ENCODE peak calls at places on chromosomes 1 and 21, in six cellular contexts. One of them, this sample, is unnamed.

GRCh38 chr21:14492890-14493289 is 53.2 kb downstream of the SAMSN1 start:
- DNase-seq in astrocyte of the cerebellum: no peak
- DNase-seq in progenitor cell of endocrine pancreas: no peak
- DNase-seq in AG09309: no peak
- DNase-seq in thyroid gland: no peak
- DNase-seq in HL-60: no peak
- DNase-seq in this sample: no peak

GRCh38 chr1:1013922-1014617 is 773 bp downstream of the ISG15 start:
- DNase-seq in HL-60: no peak
- DNase-seq in thyroid gland: no peak
- DNase-seq in progenitor cell of endocrine pancreas: peak; percentile 10
- DNase-seq in astrocyte of the cerebellum: no peak
- DNase-seq in AG09309: no peak
- DNase-seq in this sample: no peak

GRCh38 chr1:223843934-223844333 is 1.8 kb downstream of the TP53BP2 start:
- DNase-seq in AG09309: no peak
- DNase-seq in astrocyte of the cerebellum: no peak
- DNase-seq in thyroid gland: no peak
- DNase-seq in progenitor cell of endocrine pancreas: no peak
- DNase-seq in HL-60: no peak
- DNase-seq in this sample: no peak

GRCh38 chr1:87180682-87181081 is 148.0 kb upstream of the LMO4 start:
- DNase-seq in progenitor cell of endocrine pancreas: no peak
- DNase-seq in AG09309: no peak
- DNase-seq in astrocyte of the cerebellum: no peak
- DNase-seq in thyroid gland: no peak
- DNase-seq in HL-60: peak; percentile 43
- DNase-seq in this sample: no peak

GRCh38 chr1:93601686-93602085 is 80.0 kb downstream of the BCAR3 start:
- DNase-seq in HL-60: no peak
- DNase-seq in astrocyte of the cerebellum: no peak
- DNase-seq in progenitor cell of endocrine pancreas: no peak
- DNase-seq in thyroid gland: no peak
- DNase-seq in AG09309: no peak
- DNase-seq in this sample: no peak

GRCh38 chr21:34201441-34201838 is 128.1 kb downstream of the MRPS6 start:
- DNase-seq in AG09309: no peak
- DNase-seq in thyroid gland: peak; percentile 15
- DNase-seq in astrocyte of the cerebellum: no peak
- DNase-seq in progenitor cell of endocrine pancreas: no peak
- DNase-seq in HL-60: no peak
- DNase-seq in this sample: no peak

GRCh38 chr1:172932981-172933380 is 117.8 kb downstream of the TNFSF18 start:
- DNase-seq in HL-60: no peak
- DNase-seq in AG09309: no peak
- DNase-seq in thyroid gland: no peak
- DNase-seq in progenitor cell of endocrine pancreas: no peak
- DNase-seq in astrocyte of the cerebellum: no peak
- DNase-seq in this sample: no peak

GRCh38 chr1:161382214-161383019 is 14.7 kb upstream of the CFAP126 start:
- DNase-seq in thyroid gland: no peak
- DNase-seq in AG09309: no peak
- DNase-seq in HL-60: peak; percentile 35
- DNase-seq in astrocyte of the cerebellum: peak; percentile 54
- DNase-seq in progenitor cell of endocrine pancreas: no peak
- DNase-seq in this sample: no peak

GRCh38 chr1:53892911-53893310 is 1.1 kb upstream of the DIO1 start:
- DNase-seq in thyroid gland: no peak
- DNase-seq in HL-60: peak; percentile 29
- DNase-seq in astrocyte of the cerebellum: no peak
- DNase-seq in AG09309: no peak
- DNase-seq in progenitor cell of endocrine pancreas: no peak
- DNase-seq in this sample: no peak

GRCh38 chr1:198179556-198179981 is 22.8 kb downstream of the NEK7 start:
- DNase-seq in AG09309: no peak
- DNase-seq in thyroid gland: no peak
- DNase-seq in HL-60: no peak
- DNase-seq in progenitor cell of endocrine pancreas: no peak
- DNase-seq in astrocyte of the cerebellum: peak; percentile 78
- DNase-seq in this sample: no peak

GRCh38 chr1:117371436-117372151 is 4.3 kb downstream of the MAN1A2 start:
- DNase-seq in AG09309: peak; percentile 29
- DNase-seq in thyroid gland: no peak
- DNase-seq in progenitor cell of endocrine pancreas: no peak
- DNase-seq in HL-60: no peak
- DNase-seq in astrocyte of the cerebellum: no peak
- DNase-seq in this sample: no peak

GRCh38 chr1:33640114-33640660 is 167.7 kb downstream of the ZSCAN20 start:
- DNase-seq in thyroid gland: no peak
- DNase-seq in progenitor cell of endocrine pancreas: no peak
- DNase-seq in astrocyte of the cerebellum: no peak
- DNase-seq in AG09309: no peak
- DNase-seq in HL-60: no peak
- DNase-seq in this sample: no peak

GRCh38 chr1:3625151-3625907 is 514 bp downstream of the TPRG1L start:
- DNase-seq in progenitor cell of endocrine pancreas: no peak
- DNase-seq in HL-60: no peak
- DNase-seq in astrocyte of the cerebellum: no peak
- DNase-seq in thyroid gland: peak; percentile 33
- DNase-seq in AG09309: no peak
- DNase-seq in this sample: peak; percentile 62

GRCh38 chr1:158112994-158113758 is 67.5 kb upstream of the CD1D start:
- DNase-seq in HL-60: no peak
- DNase-seq in thyroid gland: peak; percentile 30
- DNase-seq in astrocyte of the cerebellum: no peak
- DNase-seq in progenitor cell of endocrine pancreas: peak; percentile 35
- DNase-seq in AG09309: no peak
- DNase-seq in this sample: peak; percentile 70

GRCh38 chr21:34911360-34911759 is 137.7 kb downstream of the RUNX1 start:
- DNase-seq in progenitor cell of endocrine pancreas: no peak
- DNase-seq in AG09309: no peak
- DNase-seq in thyroid gland: no peak
- DNase-seq in HL-60: no peak
- DNase-seq in astrocyte of the cerebellum: no peak
- DNase-seq in this sample: no peak

GRCh38 chr1:94418664-94419655 is 771 bp downstream of the ABCD3 start:
- DNase-seq in thyroid gland: peak; percentile 87
- DNase-seq in AG09309: no peak
- DNase-seq in astrocyte of the cerebellum: no peak
- DNase-seq in progenitor cell of endocrine pancreas: no peak
- DNase-seq in HL-60: no peak
- DNase-seq in this sample: peak; percentile 29

GRCh38 chr1:104932949-104933679 is 1183.4 kb downstream of the AMY1C start:
- DNase-seq in astrocyte of the cerebellum: no peak
- DNase-seq in progenitor cell of endocrine pancreas: no peak
- DNase-seq in AG09309: no peak
- DNase-seq in thyroid gland: no peak
- DNase-seq in HL-60: no peak
- DNase-seq in this sample: no peak

GRCh38 chr1:119000371-119001180 is 12.4 kb upstream of the TBX15 start:
- DNase-seq in AG09309: no peak
- DNase-seq in HL-60: no peak
- DNase-seq in thyroid gland: no peak
- DNase-seq in progenitor cell of endocrine pancreas: no peak
- DNase-seq in astrocyte of the cerebellum: no peak
- DNase-seq in this sample: no peak

GRCh38 chr21:24369751-24370150 is 1237.5 kb downstream of the MRPL39 start:
- DNase-seq in astrocyte of the cerebellum: no peak
- DNase-seq in progenitor cell of endocrine pancreas: no peak
- DNase-seq in thyroid gland: no peak
- DNase-seq in AG09309: no peak
- DNase-seq in HL-60: no peak
- DNase-seq in this sample: no peak

GRCh38 chr1:152110860-152111514 is 4.3 kb downstream of the TCHH start:
- DNase-seq in thyroid gland: peak; percentile 12
- DNase-seq in AG09309: peak; percentile 8
- DNase-seq in astrocyte of the cerebellum: no peak
- DNase-seq in HL-60: peak; percentile 63
- DNase-seq in progenitor cell of endocrine pancreas: no peak
- DNase-seq in this sample: peak; percentile 45

GRCh38 chr1:221159608-221160007 is 280.4 kb downstream of the HLX start:
- DNase-seq in progenitor cell of endocrine pancreas: no peak
- DNase-seq in astrocyte of the cerebellum: no peak
- DNase-seq in HL-60: no peak
- DNase-seq in thyroid gland: no peak
- DNase-seq in AG09309: no peak
- DNase-seq in this sample: no peak

GRCh38 chr1:96845464-96845863 is 123.9 kb downstream of the PTBP2 start:
- DNase-seq in HL-60: no peak
- DNase-seq in thyroid gland: peak; percentile 19
- DNase-seq in AG09309: no peak
- DNase-seq in progenitor cell of endocrine pancreas: no peak
- DNase-seq in astrocyte of the cerebellum: no peak
- DNase-seq in this sample: peak; percentile 51

DNA sequence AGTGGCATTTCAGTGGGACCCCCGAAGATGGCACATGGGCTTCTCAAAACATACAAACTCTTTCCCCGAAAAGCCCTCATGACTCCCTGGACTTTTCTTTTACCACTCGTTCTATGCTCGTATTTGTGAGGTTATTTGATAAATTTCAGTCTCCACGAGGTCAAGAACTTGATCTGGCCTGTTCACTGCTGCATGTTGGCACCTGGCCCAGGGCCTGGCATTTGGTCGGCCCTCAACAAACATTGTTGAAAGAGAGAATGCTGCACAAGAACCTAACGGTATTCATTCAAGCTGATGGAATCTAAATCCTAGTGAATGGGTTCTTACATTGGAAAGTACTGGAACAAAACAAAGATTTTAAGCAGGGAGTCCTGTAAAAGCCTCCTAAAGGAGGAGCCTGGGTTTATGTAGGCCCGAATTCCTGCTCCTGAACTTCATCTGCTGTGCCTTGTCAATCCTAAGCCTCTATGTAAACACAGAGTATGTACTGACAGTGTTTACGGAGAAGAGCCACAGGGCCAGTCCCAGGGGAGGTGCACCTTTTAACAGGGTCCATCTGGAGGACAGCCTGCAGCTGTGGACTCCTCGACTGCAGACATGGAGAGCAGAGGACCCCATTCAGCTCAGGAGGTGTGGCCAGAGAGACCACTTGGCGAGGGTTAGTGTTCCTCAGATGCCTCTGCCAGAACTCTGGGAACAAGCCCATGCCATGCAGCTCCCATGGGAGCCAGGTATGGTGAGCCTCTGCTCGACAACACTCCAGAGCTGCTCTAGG is 46.9 kb downstream of the L1TD1 start:
- DNase-seq in HL-60: no peak
- DNase-seq in thyroid gland: peak; percentile 65
- DNase-seq in AG09309: no peak
- DNase-seq in astrocyte of the cerebellum: no peak
- DNase-seq in progenitor cell of endocrine pancreas: no peak
- DNase-seq in this sample: no peak
- TF ChIP-seq CTCF in HL-60: no peak
- TF ChIP-seq CTCF in thyroid gland: no peak
- TF ChIP-seq CTCF in AG09309: no peak
- TF ChIP-seq CTCF in astrocyte of the cerebellum: no peak
- TF ChIP-seq CTCF in progenitor cell of endocrine pancreas: no peak
- TF ChIP-seq CTCF in this sample: no peak

GRCh38 chr1:74506311-74506710 is 6.1 kb downstream of the LRRC53 start:
- DNase-seq in progenitor cell of endocrine pancreas: no peak
- DNase-seq in HL-60: no peak
- DNase-seq in thyroid gland: no peak
- DNase-seq in astrocyte of the cerebellum: no peak
- DNase-seq in AG09309: no peak
- DNase-seq in this sample: no peak

GRCh38 chr1:74505889-74506288 is 6.5 kb downstream of the LRRC53 start:
- DNase-seq in astrocyte of the cerebellum: no peak
- DNase-seq in thyroid gland: no peak
- DNase-seq in AG09309: no peak
- DNase-seq in progenitor cell of endocrine pancreas: no peak
- DNase-seq in HL-60: no peak
- DNase-seq in this sample: no peak

GRCh38 chr1:74502858-74503257 is 9.6 kb downstream of the LRRC53 start:
- DNase-seq in AG09309: no peak
- DNase-seq in thyroid gland: no peak
- DNase-seq in progenitor cell of endocrine pancreas: no peak
- DNase-seq in astrocyte of the cerebellum: no peak
- DNase-seq in HL-60: no peak
- DNase-seq in this sample: no peak

GRCh38 chr1:74505133-74505532 is 7.3 kb downstream of the LRRC53 start:
- DNase-seq in astrocyte of the cerebellum: no peak
- DNase-seq in HL-60: no peak
- DNase-seq in thyroid gland: no peak
- DNase-seq in AG09309: no peak
- DNase-seq in progenitor cell of endocrine pancreas: no peak
- DNase-seq in this sample: no peak

DNA sequence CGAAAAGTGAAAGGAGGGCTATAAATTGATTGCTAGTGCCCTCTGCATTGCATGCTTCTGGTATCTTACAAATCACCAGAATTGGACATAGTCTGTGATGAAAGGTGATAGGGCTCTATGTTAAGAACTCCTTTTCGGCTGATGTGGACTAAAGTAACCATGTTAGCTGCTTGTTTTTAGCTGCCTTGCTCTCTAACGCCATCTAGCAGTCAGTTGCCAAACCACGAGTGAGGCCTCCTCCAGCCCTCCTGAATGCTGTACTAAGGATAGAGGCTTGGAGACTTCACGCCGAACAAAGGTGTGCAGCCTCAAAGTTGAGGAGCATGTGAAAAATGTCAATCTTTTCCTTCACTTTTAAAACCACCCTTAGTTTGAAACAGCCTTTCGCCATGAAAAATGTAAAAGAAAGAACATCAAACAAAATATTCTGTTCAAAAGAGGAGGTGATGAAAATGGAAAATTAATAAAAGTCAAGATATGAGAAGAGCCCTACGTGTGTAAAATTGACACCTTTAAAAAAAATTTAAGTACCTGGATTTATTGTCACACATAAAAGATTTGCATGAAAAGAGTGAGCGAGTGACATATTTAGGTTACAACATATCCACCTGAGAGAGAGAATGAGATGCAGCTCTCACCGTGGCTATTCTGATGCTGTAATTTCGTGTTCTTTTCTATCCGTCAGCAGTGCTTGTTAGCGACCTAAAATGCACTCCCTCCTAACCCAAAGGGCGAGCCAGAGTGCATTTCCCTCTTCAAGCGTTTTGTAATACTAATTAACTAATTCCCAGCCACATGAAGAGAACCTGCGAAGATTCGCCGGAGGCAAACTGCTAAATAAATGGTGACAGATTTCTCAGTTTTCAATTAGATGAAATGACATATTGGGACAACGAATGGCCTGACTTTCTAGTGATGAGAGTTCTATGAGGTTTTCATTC is 8.0 kb downstream of the LRRC53 start:
- DNase-seq in thyroid gland: peak; percentile 44
- DNase-seq in AG09309: no peak
- DNase-seq in HL-60: peak; percentile 5
- DNase-seq in astrocyte of the cerebellum: peak; percentile 33
- DNase-seq in progenitor cell of endocrine pancreas: peak; percentile 60
- DNase-seq in this sample: peak; percentile 76
- TF ChIP-seq CTCF in thyroid gland: peak; percentile 17
- TF ChIP-seq CTCF in AG09309: peak; percentile 73
- TF ChIP-seq CTCF in HL-60: peak; percentile 79
- TF ChIP-seq CTCF in astrocyte of the cerebellum: peak; percentile 97
- TF ChIP-seq CTCF in progenitor cell of endocrine pancreas: peak; percentile 89
- TF ChIP-seq CTCF in this sample: peak; percentile 52

GRCh38 chr1:201876148-201876547 is 12.6 kb upstream of the SHISA4 start:
- DNase-seq in astrocyte of the cerebellum: no peak
- DNase-seq in HL-60: no peak
- DNase-seq in thyroid gland: no peak
- DNase-seq in AG09309: no peak
- DNase-seq in progenitor cell of endocrine pancreas: no peak
- DNase-seq in this sample: no peak
- TF ChIP-seq CTCF in astrocyte of the cerebellum: peak; percentile 53
- TF ChIP-seq CTCF in HL-60: no peak
- TF ChIP-seq CTCF in thyroid gland: no peak
- TF ChIP-seq CTCF in AG09309: peak; percentile 54
- TF ChIP-seq CTCF in progenitor cell of endocrine pancreas: peak; percentile 37
- TF ChIP-seq CTCF in this sample: no peak

GRCh38 chr21:41612674-41613250 is 104.8 kb upstream of the TMPRSS2 start:
- DNase-seq in astrocyte of the cerebellum: peak; percentile 99
- DNase-seq in AG09309: peak; percentile 99
- DNase-seq in thyroid gland: peak; percentile 69
- DNase-seq in HL-60: no peak
- DNase-seq in progenitor cell of endocrine pancreas: peak; percentile 65
- DNase-seq in this sample: peak; percentile 74
- TF ChIP-seq CTCF in astrocyte of the cerebellum: peak; percentile 66
- TF ChIP-seq CTCF in AG09309: peak; percentile 76
- TF ChIP-seq CTCF in thyroid gland: peak; percentile 65
- TF ChIP-seq CTCF in HL-60: peak; percentile 21
- TF ChIP-seq CTCF in progenitor cell of endocrine pancreas: peak; percentile 83
- TF ChIP-seq CTCF in this sample: peak; percentile 87